ENCODE peak calls at places on chromosome 4, in four cellular contexts. Q, E, N and Y are unnamed samples.

GRCh38 chr4:144615182-144615581 is 30.8 kb upstream of the HHIP start:
- DNase-seq in Q (no peak), E (no peak), N (no peak), Y (no peak)

GRCh38 chr4:70743728-70744127 is 22.0 kb downstream of the RUFY3 start:
- DNase-seq in Q (no peak), E (no peak), N (no peak), Y (no peak)

GRCh38 chr4:139367421-139368090 is 65.3 kb upstream of the NDUFC1 start:
- DNase-seq in Q (no peak), E (no peak), N (no peak), Y (no peak)

GRCh38 chr4:15702941-15703403 is at the start of gene BST1:
- DNase-seq in Q (no peak), E (no peak), N (no peak), Y (peak; percentile 50)

GRCh38 chr4:118124977-118125376 is 90.7 kb downstream of the NDST3 start:
- DNase-seq in Q (no peak), E (no peak), N (no peak), Y (no peak)

GRCh38 chr4:40908297-40908696 is 158.5 kb downstream of the NSUN7 start:
- DNase-seq in Q (no peak), E (peak; percentile 89), N (no peak), Y (no peak)

GRCh38 chr4:163566257-163566656 is 71.8 kb downstream of the TMA16 start:
- DNase-seq in Q (no peak), E (no peak), N (no peak), Y (no peak)

GRCh38 chr4:71296945-71297344 is 41.9 kb upstream of the SLC4A4 start:
- DNase-seq in Q (no peak), E (no peak), N (no peak), Y (no peak)

GRCh38 chr4:101039367-101039766 is 308.0 kb downstream of the PPP3CA start:
- DNase-seq in Q (no peak), E (no peak), N (peak; percentile 39), Y (peak; percentile 58)

GRCh38 chr4:76354517-76355473 is 48.3 kb downstream of the STBD1 start:
- DNase-seq in Q (no peak), E (no peak), N (no peak), Y (peak; percentile 35)

GRCh38 chr4:152342293-152342692 is 193.6 kb downstream of the FBXW7 start:
- DNase-seq in Q (no peak), E (no peak), N (no peak), Y (no peak)

GRCh38 chr4:26238782-26239647 is 81.8 kb upstream of the RBPJ start:
- DNase-seq in Q (no peak), E (peak; percentile 88), N (no peak), Y (no peak)

GRCh38 chr4:33941854-33942253 is 2302.5 kb downstream of the ARAP2 start:
- DNase-seq in Q (no peak), E (no peak), N (no peak), Y (no peak)

GRCh38 chr4:72779256-72779655 is 210.2 kb upstream of the ADAMTS3 start:
- DNase-seq in Q (no peak), E (no peak), N (no peak), Y (no peak)

GRCh38 chr4:14184265-14184664 is 556.7 kb upstream of the BOD1L1 start:
- DNase-seq in Q (no peak), E (no peak), N (no peak), Y (no peak)

GRCh38 chr4:140673729-140674128 is 82.5 kb downstream of the TBC1D9 start:
- DNase-seq in Q (no peak), E (peak; percentile 88), N (no peak), Y (no peak)

GRCh38 chr4:166655705-166656104 is 578.6 kb downstream of the SPOCK3 start:
- DNase-seq in Q (no peak), E (no peak), N (no peak), Y (no peak)

GRCh38 chr4:48483777-48484493 is 792 bp downstream of the SLC10A4 start:
- DNase-seq in Q (no peak), E (no peak), N (no peak), Y (no peak)

GRCh38 chr4:110787109-110787508 is 164.2 kb upstream of the PITX2 start:
- DNase-seq in Q (no peak), E (no peak), N (no peak), Y (no peak)

GRCh38 chr4:152486414-152487389 is 49.2 kb downstream of the FBXW7 start:
- DNase-seq in Q (no peak), E (no peak), N (no peak), Y (no peak)

GRCh38 chr4:160159457-160159856 is 1056.6 kb downstream of the RAPGEF2 start:
- DNase-seq in Q (no peak), E (no peak), N (no peak), Y (no peak)

GRCh38 chr4:157220026-157220881 is at the start of gene GRIA2:
- DNase-seq in Q (no peak), E (peak; percentile 82), N (no peak), Y (no peak)

GRCh38 chr4:124321370-124321769 is 391.2 kb downstream of the ANKRD50 start:
- DNase-seq in Q (no peak), E (peak; percentile 30), N (no peak), Y (no peak)

GRCh38 chr4:3406021-3406420 is 35.7 kb upstream of the HGFAC start:
- DNase-seq in Q (no peak), E (no peak), N (no peak), Y (no peak)

GRCh38 chr4:172850838-172851237 is 317.8 kb upstream of the GALNT7 start:
- DNase-seq in Q (no peak), E (no peak), N (no peak), Y (no peak)

GRCh38 chr4:74682567-74683359 is 111.6 kb downstream of the BTC start:
- DNase-seq in Q (no peak), E (no peak), N (no peak), Y (no peak)

GRCh38 chr4:165756831-165757230 is 116.2 kb upstream of the TLL1 start:
- DNase-seq in Q (no peak), E (peak; percentile 86), N (no peak), Y (no peak)

GRCh38 chr4:94364527-94364926 is 21.9 kb upstream of the HPGDS start:
- DNase-seq in Q (no peak), E (no peak), N (no peak), Y (no peak)

GRCh38 chr4:105710678-105711077 is 2.1 kb downstream of the GSTCD start:
- DNase-seq in Q (no peak), E (no peak), N (no peak), Y (no peak)

GRCh38 chr4:118867311-118868067 is 21.2 kb upstream of the SYNPO2 start:
- DNase-seq in Q (no peak), E (no peak), N (no peak), Y (no peak)

GRCh38 chr4:98851806-98852205 is 77.1 kb downstream of the EIF4E start:
- DNase-seq in Q (no peak), E (no peak), N (no peak), Y (no peak)

GRCh38 chr4:10085828-10086505 is 30.6 kb downstream of the WDR1 start:
- DNase-seq in Q (no peak), E (no peak), N (no peak), Y (no peak)

GRCh38 chr4:125421547-125421946 is 106.8 kb downstream of the FAT4 start:
- DNase-seq in Q (no peak), E (no peak), N (no peak), Y (no peak)

GRCh38 chr4:10320130-10320529 is 137.1 kb downstream of the ZNF518B start:
- DNase-seq in Q (no peak), E (peak; percentile 18), N (no peak), Y (no peak)

GRCh38 chr4:146585761-146586333 is 52.8 kb upstream of the POU4F2 start:
- DNase-seq in Q (no peak), E (no peak), N (no peak), Y (no peak)

GRCh38 chr4:89486042-89486441 is 178.4 kb upstream of the GPRIN3 start:
- DNase-seq in Q (no peak), E (peak; percentile 42), N (no peak), Y (no peak)

GRCh38 chr4:8344387-8344786 is 74.8 kb downstream of the HTRA3 start:
- DNase-seq in Q (no peak), E (no peak), N (no peak), Y (no peak)

GRCh38 chr4:33996075-33996718 is 2248.1 kb downstream of the ARAP2 start:
- DNase-seq in Q (no peak), E (no peak), N (no peak), Y (no peak)